ENCODE peak calls at places on chromosomes 2 and 18, in ten cellular contexts. X, G, B, M, R, H, V, Y, O and W are unnamed samples.

GRCh38 chr2:18339326-18339725 is 221.1 kb downstream of the RDH14 start:
- DNase-seq in X (peak), G (no peak), B (no peak), M (peak), R (no peak), H (no peak), V (no peak), Y (peak), O (no peak), W (peak)

GRCh38 chr2:47595690-47596089 is 187.3 kb upstream of the MSH6 start:
- DNase-seq in X (no peak), G (no peak), B (no peak), M (no peak), R (no peak), H (no peak), V (no peak), Y (no peak), O (no peak), W (peak)

GRCh38 chr2:236047886-236048540 is 120.2 kb downstream of the GBX2 start:
- DNase-seq in X (no peak), G (no peak), B (no peak), M (no peak), R (peak), H (no peak), V (peak), Y (no peak), O (no peak), W (no peak)

GRCh38 chr2:8906208-8906607 is 68.8 kb upstream of the KIDINS220 start:
- DNase-seq in X (peak), G (no peak), B (no peak), M (peak), R (peak), H (no peak), V (no peak), Y (peak), O (no peak), W (peak)

GRCh38 chr2:187461294-187462261 is 13.5 kb upstream of the CALCRL start:
- DNase-seq in X (peak), G (no peak), B (peak), M (peak), R (no peak), H (peak), V (peak), Y (no peak), O (no peak), W (peak)

GRCh38 chr18:22604390-22604985 is 186.8 kb upstream of the CTAGE1 start:
- DNase-seq in X (peak), G (no peak), B (no peak), M (no peak), R (peak), H (no peak), V (peak), Y (peak), O (no peak), W (peak)

GRCh38 chr18:25561923-25562322 is 210.0 kb upstream of the ZNF521 start:
- DNase-seq in X (peak), G (peak), B (no peak), M (peak), R (peak), H (no peak), V (no peak), Y (peak), O (no peak), W (peak)

GRCh38 chr2:234711308-234711707 is 214.4 kb upstream of the ARL4C start:
- DNase-seq in X (no peak), G (no peak), B (no peak), M (no peak), R (no peak), H (no peak), V (no peak), Y (no peak), O (no peak), W (no peak)

GRCh38 chr18:36602620-36603019 is 226.2 kb downstream of the TPGS2 start:
- DNase-seq in X (no peak), G (no peak), B (no peak), M (no peak), R (no peak), H (no peak), V (no peak), Y (no peak), O (no peak), W (no peak)

GRCh38 chr2:144835634-144836351 is 315.9 kb upstream of the ZEB2 start:
- DNase-seq in X (peak), G (no peak), B (no peak), M (peak), R (peak), H (no peak), V (no peak), Y (peak), O (no peak), W (peak)

GRCh38 chr18:59669872-59670657 is 27.2 kb downstream of the CCBE1 start:
- DNase-seq in X (peak), G (no peak), B (no peak), M (peak), R (no peak), H (no peak), V (no peak), Y (no peak), O (no peak), W (peak)

GRCh38 chr18:9177047-9177446 is 40.5 kb downstream of the ANKRD12 start:
- DNase-seq in X (no peak), G (no peak), B (no peak), M (no peak), R (no peak), H (no peak), V (no peak), Y (no peak), O (no peak), W (no peak)

GRCh38 chr2:239168575-239168974 is 232.2 kb downstream of the HDAC4 start:
- DNase-seq in X (no peak), G (no peak), B (peak), M (no peak), R (no peak), H (peak), V (peak), Y (no peak), O (no peak), W (no peak)

GRCh38 chr2:8761529-8762164 is 75.8 kb downstream of the KIDINS220 start:
- DNase-seq in X (peak), G (peak), B (no peak), M (peak), R (peak), H (no peak), V (no peak), Y (peak), O (no peak), W (peak)

GRCh38 chr18:7273301-7273911 is 42.5 kb downstream of the LRRC30 start:
- DNase-seq in X (peak), G (no peak), B (peak), M (peak), R (peak), H (peak), V (peak), Y (peak), O (no peak), W (peak)

GRCh38 chr2:161134547-161135518 is 25.4 kb upstream of the TANK start:
- DNase-seq in X (no peak), G (no peak), B (peak), M (peak), R (no peak), H (no peak), V (peak), Y (peak), O (no peak), W (peak)

GRCh38 chr2:18900691-18901113 is 311.3 kb upstream of the NT5C1B start:
- DNase-seq in X (peak), G (no peak), B (no peak), M (peak), R (no peak), H (peak), V (no peak), Y (no peak), O (no peak), W (peak)

GRCh38 chr2:3423492-3424170 is 44.1 kb downstream of the TRAPPC12 start:
- DNase-seq in X (peak), G (no peak), B (peak), M (peak), R (peak), H (peak), V (peak), Y (peak), O (peak), W (peak)

GRCh38 chr2:170222298-170222697 is 44.4 kb downstream of the MYO3B start:
- DNase-seq in X (peak), G (no peak), B (no peak), M (peak), R (no peak), H (no peak), V (no peak), Y (peak), O (no peak), W (peak)

GRCh38 chr18:36297419-36298112 is at the start of gene FHOD3:
- DNase-seq in X (peak), G (no peak), B (peak), M (peak), R (peak), H (peak), V (peak), Y (peak), O (no peak), W (peak)

GRCh38 chr2:158099716-158100115 is 2.0 kb upstream of the UPP2 start:
- DNase-seq in X (peak), G (no peak), B (no peak), M (peak), R (peak), H (no peak), V (peak), Y (peak), O (no peak), W (peak)

GRCh38 chr2:239911630-239912071 is 113.5 kb downstream of the NDUFA10 start:
- DNase-seq in X (no peak), G (no peak), B (no peak), M (no peak), R (no peak), H (no peak), V (no peak), Y (no peak), O (peak), W (no peak)

GRCh38 chr18:79788096-79789085 is 9.3 kb upstream of the KCNG2 start:
- DNase-seq in X (no peak), G (no peak), B (no peak), M (no peak), R (no peak), H (no peak), V (peak), Y (no peak), O (no peak), W (peak)

GRCh38 chr2:30711646-30712085 is 95.6 kb downstream of the CAPN13 start:
- DNase-seq in X (peak), G (peak), B (peak), M (peak), R (peak), H (peak), V (peak), Y (peak), O (peak), W (peak)

GRCh38 chr2:38943784-38944183 is 54.1 kb downstream of the ARHGEF33 start:
- DNase-seq in X (no peak), G (no peak), B (no peak), M (no peak), R (no peak), H (no peak), V (no peak), Y (no peak), O (no peak), W (no peak)

GRCh38 chr18:9079863-9080528 is 22.5 kb upstream of the NDUFV2 start:
- DNase-seq in X (no peak), G (no peak), B (no peak), M (no peak), R (no peak), H (no peak), V (no peak), Y (no peak), O (no peak), W (no peak)

GRCh38 chr2:229519655-229520054 is 194.7 kb downstream of the DNER start:
- DNase-seq in X (no peak), G (no peak), B (no peak), M (peak), R (no peak), H (no peak), V (no peak), Y (peak), O (no peak), W (peak)

GRCh38 chr2:96531872-96532505 is 4.6 kb upstream of the ARID5A start:
- DNase-seq in X (peak), G (peak), B (peak), M (peak), R (peak), H (peak), V (peak), Y (peak), O (peak), W (peak)

GRCh38 chr18:48454146-48454796 is 45.1 kb upstream of the ZBTB7C start:
- DNase-seq in X (no peak), G (no peak), B (no peak), M (no peak), R (peak), H (no peak), V (peak), Y (peak), O (no peak), W (peak)

GRCh38 chr2:63364866-63365265 is 223.4 kb downstream of the WDPCP start:
- DNase-seq in X (no peak), G (no peak), B (no peak), M (no peak), R (no peak), H (no peak), V (no peak), Y (no peak), O (no peak), W (peak)

GRCh38 chr2:161077367-161078210 is 82.6 kb upstream of the TANK start:
- DNase-seq in X (peak), G (no peak), B (no peak), M (peak), R (peak), H (no peak), V (no peak), Y (peak), O (peak), W (peak)

GRCh38 chr18:44826418-44827259 is 146.0 kb downstream of the SETBP1 start:
- DNase-seq in X (peak), G (peak), B (peak), M (peak), R (peak), H (peak), V (peak), Y (peak), O (no peak), W (peak)

GRCh38 chr18:37251679-37252078 is 313.9 kb downstream of the CELF4 start:
- DNase-seq in X (no peak), G (no peak), B (no peak), M (no peak), R (peak), H (no peak), V (peak), Y (no peak), O (no peak), W (no peak)

DNA sequence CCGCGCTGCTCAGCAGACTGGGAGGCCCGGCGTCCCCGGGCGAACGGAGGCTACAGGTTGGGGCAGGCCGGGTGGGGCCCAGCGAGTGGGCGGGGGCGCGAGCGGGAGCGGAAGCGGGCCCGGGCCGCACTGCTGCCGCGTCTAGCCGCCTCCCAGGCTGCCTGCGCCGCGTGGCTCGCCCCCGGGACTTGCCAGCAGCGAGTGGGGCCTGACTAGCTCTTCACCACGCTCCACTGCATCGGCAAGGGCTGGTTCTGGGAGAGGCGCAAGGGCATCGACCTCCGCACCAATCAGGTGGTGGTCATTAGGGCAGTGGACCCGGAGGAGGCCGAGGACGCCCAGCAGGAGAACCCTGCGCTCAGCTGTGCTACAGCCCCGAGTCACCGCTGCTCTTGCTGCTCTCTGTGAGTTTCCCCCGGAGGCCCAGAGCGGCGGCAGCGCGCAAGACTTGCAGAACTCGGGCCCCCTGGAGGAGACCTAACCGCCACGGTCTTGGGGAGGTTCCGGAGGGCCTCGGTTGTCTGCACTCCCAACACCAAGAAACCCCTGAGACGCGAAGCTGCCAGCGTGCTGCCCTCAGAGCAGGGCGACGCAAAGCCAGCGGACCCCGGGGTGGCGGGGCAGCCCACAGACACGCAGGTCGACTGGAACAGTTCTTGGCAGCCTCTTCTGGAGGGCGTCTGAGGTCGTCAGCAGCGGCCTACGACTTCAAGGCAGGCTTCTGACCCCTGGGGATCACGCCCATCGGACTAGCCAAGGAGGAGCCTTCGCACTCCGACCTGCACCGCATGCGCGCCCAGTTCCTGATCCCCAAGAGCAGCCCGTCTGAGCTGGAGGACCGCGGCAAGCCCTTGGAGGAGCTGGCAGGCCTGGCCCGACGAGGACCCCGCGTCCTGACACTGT is 27.2 kb upstream of the PTPN2 start:
- DNase-seq in X (peak), G (no peak), B (peak), M (peak), R (no peak), H (peak), V (peak), Y (peak), O (peak), W (peak)
- H3K4me3 ChIP-seq in X (no peak), G (peak), B (no peak), M (peak), R (no peak), H (peak), V (no peak), Y (peak), O (peak), W (peak)

GRCh38 chr2:61018319-61018750 is 280 bp upstream of the PUS10 start:
- DNase-seq in X (peak), G (peak), B (no peak), M (no peak), R (peak), H (no peak), V (no peak), Y (peak), O (no peak), W (peak)
- TF ChIP-seq CTCF in X (no peak), G (no peak), B (no peak), M (no peak), R (no peak), H (no peak), V (no peak), Y (no peak), O (no peak), W (no peak)

GRCh38 chr2:150535176-150535575 is 47.7 kb upstream of the RND3 start:
- DNase-seq in X (no peak), G (no peak), B (no peak), M (no peak), R (peak), H (no peak), V (no peak), Y (no peak), O (no peak), W (no peak)

GRCh38 chr2:150528861-150529801 is 41.7 kb upstream of the RND3 start:
- DNase-seq in X (peak), G (no peak), B (no peak), M (peak), R (peak), H (no peak), V (no peak), Y (peak), O (no peak), W (peak)

GRCh38 chr2:150531626-150532419 is 44.4 kb upstream of the RND3 start:
- DNase-seq in X (no peak), G (no peak), B (no peak), M (peak), R (peak), H (no peak), V (no peak), Y (no peak), O (no peak), W (peak)

GRCh38 chr2:150530168-150530567 is 42.7 kb upstream of the RND3 start:
- DNase-seq in X (no peak), G (no peak), B (no peak), M (no peak), R (no peak), H (no peak), V (no peak), Y (no peak), O (no peak), W (no peak)

DNA sequence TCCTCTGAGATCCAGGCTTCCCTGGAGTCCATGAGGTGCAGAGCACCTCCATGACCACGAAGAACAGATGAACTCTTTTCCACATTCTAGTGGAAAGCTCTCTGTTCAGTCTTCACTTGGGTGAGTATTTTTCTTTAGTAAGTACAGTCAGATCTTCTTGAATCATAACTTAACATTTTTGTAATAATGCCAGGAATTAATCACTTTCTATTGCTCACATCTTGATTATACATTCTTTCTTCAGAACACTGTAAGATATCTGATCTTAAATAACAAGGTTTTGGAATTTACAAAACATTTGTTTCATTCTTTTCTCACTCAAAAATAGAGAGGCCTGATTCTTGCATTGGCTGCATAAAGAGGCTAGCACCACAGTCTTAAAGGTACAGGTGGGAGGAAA is 45.4 kb upstream of the RND3 start:
- DNase-seq in X (peak), G (no peak), B (no peak), M (peak), R (peak), H (no peak), V (no peak), Y (no peak), O (no peak), W (peak)
- H3K4me3 ChIP-seq in X (no peak), G (no peak), B (no peak), M (no peak), R (no peak), H (no peak), V (no peak), Y (no peak), O (no peak), W (no peak)

DNA sequence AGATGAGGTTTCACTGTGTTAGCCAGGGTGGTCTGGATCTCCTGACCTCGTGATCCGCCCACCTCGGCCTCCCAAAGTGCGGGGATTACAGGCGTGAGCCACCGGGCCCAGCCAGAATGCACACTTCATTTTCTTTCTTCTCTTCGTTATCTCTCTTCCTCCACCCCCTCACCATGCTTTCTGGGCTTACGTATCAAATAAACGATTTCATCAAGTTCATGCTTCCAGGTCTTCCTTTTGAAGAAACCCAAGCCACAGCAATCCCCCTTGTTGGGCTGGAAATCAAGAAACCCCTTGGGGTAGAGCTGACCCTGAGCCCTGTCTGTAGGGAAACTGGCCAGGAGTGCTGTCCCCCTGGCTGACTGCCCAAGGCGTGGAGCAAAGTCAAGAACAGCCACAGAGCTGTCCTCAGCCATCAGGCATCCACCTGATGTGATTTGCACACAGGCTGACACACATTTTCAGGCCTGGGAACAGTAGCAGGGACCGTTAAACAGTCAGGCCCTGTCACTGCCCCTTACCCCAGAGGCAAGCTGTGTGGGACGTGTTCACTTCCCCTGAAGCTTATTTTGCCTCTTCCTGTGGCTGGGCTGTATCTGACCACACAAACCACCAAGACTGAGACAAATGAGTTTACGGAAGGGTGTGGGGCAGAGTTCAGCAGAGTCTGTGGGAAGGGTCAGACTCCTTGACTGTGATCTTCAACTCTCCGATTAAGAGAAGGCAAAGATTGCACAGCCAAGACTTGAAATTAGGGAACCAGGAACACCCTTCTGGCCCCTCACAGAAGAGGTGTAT is 15.1 kb upstream of the NMUR1 start:
- DNase-seq in X (peak), G (peak), B (no peak), M (no peak), R (peak), H (no peak), V (no peak), Y (peak), O (peak), W (peak)
- TF ChIP-seq CTCF in X (no peak), G (no peak), B (no peak), M (no peak), R (no peak), H (no peak), V (no peak), Y (no peak), O (no peak), W (no peak)

GRCh38 chr2:73986085-73986680 is 1.5 kb downstream of the TET3 start:
- DNase-seq in X (no peak), G (no peak), B (no peak), M (no peak), R (no peak), H (no peak), V (no peak), Y (no peak), O (peak), W (no peak)

GRCh38 chr2:73989972-73990371 is 5.3 kb downstream of the TET3 start:
- DNase-seq in X (no peak), G (no peak), B (no peak), M (no peak), R (no peak), H (no peak), V (no peak), Y (no peak), O (no peak), W (no peak)

GRCh38 chr2:73987109-73987947 is 2.6 kb downstream of the TET3 start:
- DNase-seq in X (peak), G (no peak), B (no peak), M (peak), R (peak), H (no peak), V (peak), Y (peak), O (peak), W (peak)

GRCh38 chr2:73990531-73990930 is 5.8 kb downstream of the TET3 start:
- DNase-seq in X (no peak), G (no peak), B (no peak), M (no peak), R (no peak), H (no peak), V (no peak), Y (no peak), O (no peak), W (no peak)

GRCh38 chr2:73987948-73988700 is 3.4 kb downstream of the TET3 start:
- DNase-seq in X (no peak), G (no peak), B (no peak), M (no peak), R (no peak), H (no peak), V (no peak), Y (no peak), O (no peak), W (no peak)
- H3K4me3 ChIP-seq in X (peak), G (peak), B (no peak), M (no peak), R (peak), H (peak), V (no peak), Y (no peak), O (peak), W (no peak)